ENCODE peak calls at places on chromosome 14, in seven cellular contexts. One of them, this sample, is unnamed.

GRCh38 chr14:92425101-92425500 is 88.5 kb upstream of the RIN3 start:
- DNase-seq in K562: no peak
- DNase-seq in H1: no peak
- DNase-seq in GM12878: no peak
- DNase-seq in SK-N-SH: no peak
- DNase-seq in HepG2: peak
- DNase-seq in T47D: no peak
- DNase-seq in this sample: peak

GRCh38 chr14:51547260-51547659 is 104.5 kb upstream of the FRMD6 start:
- DNase-seq in K562: no peak
- DNase-seq in H1: no peak
- DNase-seq in T47D: no peak
- DNase-seq in SK-N-SH: peak
- DNase-seq in HepG2: no peak
- DNase-seq in GM12878: no peak
- DNase-seq in this sample: peak

GRCh38 chr14:37195327-37195726 is 2.4 kb upstream of the MIPOL1 start:
- DNase-seq in T47D: no peak
- DNase-seq in GM12878: no peak
- DNase-seq in H1: no peak
- DNase-seq in K562: no peak
- DNase-seq in SK-N-SH: no peak
- DNase-seq in HepG2: peak
- DNase-seq in this sample: no peak

GRCh38 chr14:68384881-68385280 is 408.0 kb downstream of the ZFP36L1 start:
- DNase-seq in SK-N-SH: no peak
- DNase-seq in K562: no peak
- DNase-seq in T47D: no peak
- DNase-seq in H1: no peak
- DNase-seq in GM12878: no peak
- DNase-seq in HepG2: peak
- DNase-seq in this sample: no peak

GRCh38 chr14:51999084-51999483 is 9.7 kb downstream of the RTRAF start:
- DNase-seq in SK-N-SH: no peak
- DNase-seq in T47D: no peak
- DNase-seq in H1: no peak
- DNase-seq in K562: no peak
- DNase-seq in GM12878: no peak
- DNase-seq in HepG2: no peak
- DNase-seq in this sample: no peak

GRCh38 chr14:65462411-65462810 is 49.9 kb downstream of the FUT8 start:
- DNase-seq in HepG2: no peak
- DNase-seq in K562: no peak
- DNase-seq in SK-N-SH: no peak
- DNase-seq in T47D: no peak
- DNase-seq in GM12878: peak
- DNase-seq in H1: no peak
- DNase-seq in this sample: no peak

GRCh38 chr14:23492618-23493272 is 23.2 kb downstream of the NGDN start:
- DNase-seq in K562: no peak
- DNase-seq in T47D: no peak
- DNase-seq in HepG2: peak
- DNase-seq in H1: no peak
- DNase-seq in SK-N-SH: no peak
- DNase-seq in GM12878: no peak
- DNase-seq in this sample: no peak

GRCh38 chr14:23056956-23057756 is at the start of gene CDH24:
- DNase-seq in HepG2: no peak
- DNase-seq in SK-N-SH: peak
- DNase-seq in T47D: peak
- DNase-seq in GM12878: no peak
- DNase-seq in K562: peak
- DNase-seq in H1: no peak
- DNase-seq in this sample: no peak

GRCh38 chr14:62162998-62163589 is 400.9 kb downstream of the SNAPC1 start:
- DNase-seq in H1: peak
- DNase-seq in K562: peak
- DNase-seq in GM12878: no peak
- DNase-seq in T47D: peak
- DNase-seq in SK-N-SH: peak
- DNase-seq in HepG2: peak
- DNase-seq in this sample: peak

GRCh38 chr14:71648725-71649124 is 283.5 kb upstream of the RGS6 start:
- DNase-seq in SK-N-SH: no peak
- DNase-seq in H1: no peak
- DNase-seq in K562: no peak
- DNase-seq in HepG2: peak
- DNase-seq in T47D: no peak
- DNase-seq in GM12878: no peak
- DNase-seq in this sample: no peak

GRCh38 chr14:106694638-106695393 is 1168.4 kb downstream of the TMEM121 start:
- DNase-seq in H1: no peak
- DNase-seq in HepG2: no peak
- DNase-seq in SK-N-SH: peak
- DNase-seq in GM12878: no peak
- DNase-seq in T47D: no peak
- DNase-seq in K562: no peak
- DNase-seq in this sample: no peak

GRCh38 chr14:93120522-93120921 is 4.8 kb upstream of the ITPK1 start:
- DNase-seq in K562: no peak
- DNase-seq in T47D: no peak
- DNase-seq in GM12878: no peak
- DNase-seq in H1: no peak
- DNase-seq in HepG2: no peak
- DNase-seq in SK-N-SH: no peak
- DNase-seq in this sample: no peak

GRCh38 chr14:95700221-95700976 is 13.5 kb downstream of the TCL1A start:
- DNase-seq in T47D: no peak
- DNase-seq in HepG2: no peak
- DNase-seq in SK-N-SH: no peak
- DNase-seq in H1: no peak
- DNase-seq in GM12878: no peak
- DNase-seq in K562: no peak
- DNase-seq in this sample: no peak

GRCh38 chr14:77040995-77041744 is 12.7 kb upstream of the IRF2BPL start:
- DNase-seq in SK-N-SH: no peak
- DNase-seq in T47D: no peak
- DNase-seq in H1: no peak
- DNase-seq in K562: no peak
- DNase-seq in HepG2: no peak
- DNase-seq in GM12878: no peak
- DNase-seq in this sample: no peak

GRCh38 chr14:65560340-65561027 is 148.0 kb downstream of the FUT8 start:
- DNase-seq in H1: no peak
- DNase-seq in T47D: no peak
- DNase-seq in GM12878: no peak
- DNase-seq in K562: no peak
- DNase-seq in SK-N-SH: no peak
- DNase-seq in HepG2: no peak
- DNase-seq in this sample: no peak

GRCh38 chr14:23623962-23624361 is 12.2 kb upstream of the DHRS2 start:
- DNase-seq in K562: no peak
- DNase-seq in GM12878: no peak
- DNase-seq in SK-N-SH: no peak
- DNase-seq in HepG2: no peak
- DNase-seq in T47D: no peak
- DNase-seq in H1: no peak
- DNase-seq in this sample: no peak

GRCh38 chr14:81103443-81103842 is 117.3 kb downstream of the GTF2A1 start:
- DNase-seq in T47D: no peak
- DNase-seq in HepG2: no peak
- DNase-seq in GM12878: no peak
- DNase-seq in SK-N-SH: no peak
- DNase-seq in K562: no peak
- DNase-seq in H1: no peak
- DNase-seq in this sample: no peak

DNA sequence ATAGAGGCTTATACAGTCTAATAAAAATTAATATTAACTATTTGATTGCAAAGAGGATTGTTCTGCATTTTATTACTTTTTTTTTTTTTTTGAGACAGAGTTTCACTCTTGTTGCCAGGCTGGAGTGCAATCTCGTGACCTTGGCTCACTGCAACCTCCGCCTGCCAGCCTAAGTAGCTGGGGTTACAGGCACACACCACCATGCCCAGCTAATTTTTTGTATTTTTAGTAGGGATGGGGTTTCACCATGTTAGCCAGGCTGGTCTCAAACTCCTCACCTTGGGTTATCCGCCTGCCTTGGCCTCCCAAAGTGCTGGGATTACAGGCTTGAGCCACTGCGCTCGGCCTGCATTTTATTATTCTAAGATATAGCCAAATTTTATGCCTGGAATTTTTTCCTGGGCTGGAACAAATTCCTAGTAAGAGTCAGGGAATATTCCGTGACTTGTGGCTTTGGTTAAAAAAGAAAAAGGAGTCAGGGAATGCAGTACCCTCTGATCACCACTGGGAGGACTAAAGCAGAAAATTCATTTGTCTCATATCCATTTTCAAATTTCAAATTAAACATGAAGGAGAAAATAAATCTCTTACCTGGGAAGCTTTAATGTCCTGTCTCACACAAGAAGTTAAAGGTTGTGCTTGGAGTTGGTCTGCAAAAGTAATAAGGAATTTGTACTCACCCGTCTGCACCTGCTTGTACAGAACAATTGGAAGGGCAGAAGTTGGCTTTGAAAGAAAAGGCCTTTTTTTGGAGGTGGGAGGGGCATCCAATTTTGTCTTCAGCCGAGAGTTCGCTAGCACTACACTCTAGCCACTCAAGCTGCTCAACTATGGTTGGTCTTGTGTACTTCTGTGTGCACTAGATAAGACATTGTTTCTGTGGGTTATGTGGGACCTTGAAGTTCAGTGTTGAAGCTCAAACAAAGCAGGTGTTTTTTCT is 8.7 kb downstream of the MARK3 start:
- DNase-seq in H1: no peak
- DNase-seq in GM12878: no peak
- DNase-seq in K562: peak
- DNase-seq in SK-N-SH: peak
- DNase-seq in HepG2: no peak
- DNase-seq in T47D: no peak
- DNase-seq in this sample: no peak
- TF ChIP-seq JUND in H1: no peak
- TF ChIP-seq JUND in GM12878: no peak
- TF ChIP-seq JUND in K562: peak
- TF ChIP-seq JUND in SK-N-SH: no peak
- TF ChIP-seq JUND in HepG2: no peak
- TF ChIP-seq JUND in T47D: no peak
- TF ChIP-seq JUND in this sample: no peak

DNA sequence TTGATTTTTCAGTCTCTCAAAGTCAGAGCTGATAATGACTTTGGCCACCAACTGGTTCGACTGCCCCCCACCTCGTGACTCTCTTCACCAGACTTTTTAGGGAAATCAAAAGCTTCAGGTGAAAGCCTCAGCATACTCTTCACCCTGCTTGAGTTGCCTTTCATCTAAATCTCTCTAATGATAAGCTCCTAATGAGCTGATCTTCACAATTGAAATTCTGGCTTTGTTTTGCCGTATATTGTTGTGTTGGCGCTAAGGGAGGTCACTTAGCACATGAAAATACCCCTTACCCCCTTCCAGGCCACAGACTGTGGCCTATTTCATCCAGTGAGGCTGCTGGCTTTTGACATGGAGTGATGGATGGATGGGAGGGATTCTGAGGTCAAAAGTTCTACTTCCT is 131.2 kb downstream of the DACT1 start:
- DNase-seq in T47D: no peak
- DNase-seq in GM12878: no peak
- DNase-seq in H1: peak
- DNase-seq in SK-N-SH: no peak
- DNase-seq in HepG2: no peak
- DNase-seq in K562: no peak
- DNase-seq in this sample: no peak
- TF ChIP-seq JUND in T47D: no peak
- TF ChIP-seq JUND in GM12878: no peak
- TF ChIP-seq JUND in H1: no peak
- TF ChIP-seq JUND in SK-N-SH: no peak
- TF ChIP-seq JUND in HepG2: no peak
- TF ChIP-seq JUND in K562: no peak
- TF ChIP-seq JUND in this sample: no peak

DNA sequence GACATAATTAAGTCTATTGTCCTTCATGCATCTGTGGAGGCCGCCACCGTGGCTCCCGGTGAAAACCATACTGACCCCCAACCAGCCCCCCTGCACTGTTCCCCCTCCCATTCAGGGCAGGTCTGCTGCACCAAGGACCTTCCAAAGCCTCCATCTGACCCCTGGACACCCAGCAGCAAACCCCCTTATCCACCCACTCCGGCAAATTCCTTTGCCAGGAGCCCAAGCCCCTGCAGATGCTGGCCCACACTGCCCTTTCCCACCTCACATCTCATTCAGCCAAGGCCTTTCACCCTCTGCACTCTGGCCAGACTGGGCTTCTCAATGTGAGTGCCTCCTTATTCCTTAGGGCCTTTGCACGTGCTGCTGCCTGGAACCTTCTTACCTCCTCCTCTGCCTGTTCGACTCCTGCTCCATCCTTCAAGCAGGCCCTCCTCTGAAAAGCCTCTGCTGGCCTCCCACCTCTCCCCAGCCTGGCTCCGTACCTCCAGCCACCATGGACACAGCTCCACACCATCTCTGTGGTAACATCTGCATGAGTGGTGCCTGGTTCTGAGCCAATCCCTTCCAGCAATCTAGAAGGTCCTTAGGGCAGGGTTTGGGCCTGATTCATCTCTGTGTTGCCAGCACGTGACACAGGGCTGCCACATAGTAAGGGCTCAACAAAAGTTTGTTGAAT is 230.7 kb downstream of the BCL11B start:
- DNase-seq in H1: no peak
- DNase-seq in T47D: no peak
- DNase-seq in SK-N-SH: no peak
- DNase-seq in GM12878: no peak
- DNase-seq in K562: no peak
- DNase-seq in HepG2: no peak
- DNase-seq in this sample: no peak
- TF ChIP-seq JUND in H1: no peak
- TF ChIP-seq JUND in T47D: no peak
- TF ChIP-seq JUND in SK-N-SH: no peak
- TF ChIP-seq JUND in GM12878: no peak
- TF ChIP-seq JUND in K562: no peak
- TF ChIP-seq JUND in HepG2: no peak
- TF ChIP-seq JUND in this sample: no peak

GRCh38 chr14:89267163-89267562 is 149.9 kb downstream of the FOXN3 start:
- DNase-seq in T47D: no peak
- DNase-seq in K562: no peak
- DNase-seq in GM12878: no peak
- DNase-seq in SK-N-SH: no peak
- DNase-seq in HepG2: no peak
- DNase-seq in H1: no peak
- DNase-seq in this sample: no peak

GRCh38 chr14:89270439-89271227 is 146.4 kb downstream of the FOXN3 start:
- DNase-seq in T47D: no peak
- DNase-seq in GM12878: peak
- DNase-seq in SK-N-SH: no peak
- DNase-seq in H1: no peak
- DNase-seq in K562: no peak
- DNase-seq in HepG2: no peak
- DNase-seq in this sample: no peak

GRCh38 chr14:89267656-89268055 is 149.4 kb downstream of the FOXN3 start:
- DNase-seq in SK-N-SH: no peak
- DNase-seq in H1: no peak
- DNase-seq in K562: no peak
- DNase-seq in HepG2: no peak
- DNase-seq in T47D: no peak
- DNase-seq in GM12878: no peak
- DNase-seq in this sample: no peak

GRCh38 chr14:89268514-89268913 is 148.5 kb downstream of the FOXN3 start:
- DNase-seq in SK-N-SH: no peak
- DNase-seq in H1: no peak
- DNase-seq in GM12878: no peak
- DNase-seq in T47D: no peak
- DNase-seq in HepG2: no peak
- DNase-seq in K562: no peak
- DNase-seq in this sample: no peak

GRCh38 chr14:89269404-89269803 is 147.6 kb downstream of the FOXN3 start:
- DNase-seq in GM12878: no peak
- DNase-seq in T47D: no peak
- DNase-seq in H1: no peak
- DNase-seq in SK-N-SH: no peak
- DNase-seq in K562: no peak
- DNase-seq in HepG2: peak
- DNase-seq in this sample: no peak
- TF ChIP-seq JUND in GM12878: no peak
- TF ChIP-seq JUND in T47D: no peak
- TF ChIP-seq JUND in H1: no peak
- TF ChIP-seq JUND in SK-N-SH: no peak
- TF ChIP-seq JUND in K562: no peak
- TF ChIP-seq JUND in HepG2: no peak
- TF ChIP-seq JUND in this sample: no peak